ENCODE peak calls at places on chromosome 19, in nine cellular contexts. K, E, Q, V, G, M, Z, F and S are unnamed samples.

GRCh38 chr19:20182232-20182785 is 15.3 kb downstream of the ZNF486 start:
- DNase-seq in K (no peak), E (no peak), Q (no peak), V (no peak), G (no peak), M (no peak), Z (no peak), F (no peak), S (no peak)

GRCh38 chr19:18289471-18290066 is 8.1 kb upstream of the JUND start:
- DNase-seq in K (no peak), E (no peak), Q (no peak), V (no peak), G (no peak), M (no peak), Z (no peak), F (no peak), S (no peak)

GRCh38 chr19:6047741-6048231 is 62.5 kb downstream of the RFX2 start:
- DNase-seq in K (peak; percentile 77), E (peak; percentile 48), Q (peak; percentile 47), V (peak; percentile 80), G (no peak), M (peak; percentile 56), Z (peak; percentile 47), F (peak; percentile 55), S (peak; percentile 49)

GRCh38 chr19:17706750-17707181 is 12.5 kb upstream of the MAP1S start:
- DNase-seq in K (peak; percentile 93), E (no peak), Q (no peak), V (peak; percentile 86), G (no peak), M (peak; percentile 19), Z (no peak), F (peak; percentile 57), S (peak; percentile 57)

GRCh38 chr19:15243236-15243957 is 11.1 kb upstream of the EPHX3 start:
- DNase-seq in K (no peak), E (no peak), Q (no peak), V (no peak), G (no peak), M (no peak), Z (no peak), F (no peak), S (no peak)

GRCh38 chr19:1068111-1069001 is 1.4 kb downstream of the ARHGAP45 start:
- DNase-seq in K (no peak), E (peak; percentile 79), Q (no peak), V (no peak), G (peak; percentile 55), M (no peak), Z (no peak), F (no peak), S (no peak)

GRCh38 chr19:48419158-48419920 is 25.9 kb downstream of the GRIN2D start:
- DNase-seq in K (peak; percentile 88), E (peak; percentile 55), Q (no peak), V (peak; percentile 85), G (peak; percentile 63), M (peak; percentile 42), Z (no peak), F (no peak), S (peak; percentile 77)

GRCh38 chr19:10294368-10294697 is 4.6 kb downstream of the ICAM5 start:
- DNase-seq in K (peak; percentile 68), E (no peak), Q (no peak), V (peak; percentile 72), G (no peak), M (no peak), Z (no peak), F (no peak), S (peak; percentile 65)

GRCh38 chr19:3852614-3853254 is 16.1 kb downstream of the ZFR2 start:
- DNase-seq in K (peak; percentile 31), E (peak; percentile 83), Q (no peak), V (no peak), G (peak; percentile 37), M (peak; percentile 83), Z (peak; percentile 87), F (peak; percentile 59), S (no peak)

GRCh38 chr19:3982701-3983541 is 2.3 kb downstream of the EEF2 start:
- DNase-seq in K (no peak), E (no peak), Q (no peak), V (no peak), G (no peak), M (peak; percentile 55), Z (no peak), F (peak; percentile 48), S (no peak)

GRCh38 chr19:51901860-51902259 is 3.0 kb downstream of the ZNF649 start:
- DNase-seq in K (no peak), E (no peak), Q (no peak), V (no peak), G (no peak), M (no peak), Z (no peak), F (no peak), S (no peak)

GRCh38 chr19:8352134-8352827 is 9.2 kb upstream of the KANK3 start:
- DNase-seq in K (no peak), E (no peak), Q (no peak), V (peak; percentile 50), G (no peak), M (no peak), Z (no peak), F (no peak), S (no peak)

GRCh38 chr19:53102186-53102585 is 1.0 kb downstream of the ZNF160 start:
- DNase-seq in K (no peak), E (no peak), Q (no peak), V (peak; percentile 47), G (no peak), M (no peak), Z (no peak), F (no peak), S (peak; percentile 25)

GRCh38 chr19:47369923-47370625 is 21.0 kb downstream of the DHX34 start:
- DNase-seq in K (no peak), E (peak; percentile 80), Q (no peak), V (no peak), G (no peak), M (peak; percentile 73), Z (no peak), F (peak; percentile 76), S (no peak)

GRCh38 chr19:29834991-29835390 is 23.2 kb downstream of the CCNE1 start:
- DNase-seq in K (no peak), E (no peak), Q (peak; percentile 8), V (no peak), G (no peak), M (no peak), Z (no peak), F (no peak), S (no peak)

GRCh38 chr19:43429395-43429794 is 14.7 kb downstream of the TEX101 start:
- DNase-seq in K (no peak), E (no peak), Q (no peak), V (no peak), G (no peak), M (no peak), Z (no peak), F (no peak), S (no peak)

GRCh38 chr19:10981496-10981895 is 20.7 kb downstream of the SMARCA4 start:
- DNase-seq in K (no peak), E (no peak), Q (no peak), V (no peak), G (no peak), M (peak; percentile 43), Z (no peak), F (no peak), S (no peak)

GRCh38 chr19:43589680-43590079 is 6.3 kb downstream of the IRGQ start:
- DNase-seq in K (no peak), E (no peak), Q (no peak), V (no peak), G (no peak), M (no peak), Z (no peak), F (no peak), S (no peak)

GRCh38 chr19:40596608-40597328 is 4.4 kb upstream of the LTBP4 start:
- DNase-seq in K (peak; percentile 78), E (no peak), Q (no peak), V (peak; percentile 84), G (no peak), M (peak; percentile 54), Z (peak; percentile 90), F (peak; percentile 59), S (peak; percentile 75)

GRCh38 chr19:3135961-3136683 is at the start of gene GNA15:
- DNase-seq in K (no peak), E (peak; percentile 72), Q (no peak), V (no peak), G (peak; percentile 52), M (no peak), Z (no peak), F (no peak), S (no peak)

GRCh38 chr19:33621811-33622504 is at the start of gene CHST8:
- DNase-seq in K (peak; percentile 78), E (no peak), Q (no peak), V (peak; percentile 92), G (no peak), M (no peak), Z (peak; percentile 21), F (no peak), S (peak; percentile 84)

GRCh38 chr19:5628919-5629481 is 6.1 kb downstream of the SAFB start:
- DNase-seq in K (no peak), E (peak; percentile 76), Q (no peak), V (no peak), G (no peak), M (no peak), Z (no peak), F (no peak), S (no peak)

GRCh38 chr19:22604571-22605274 is 29.4 kb upstream of the ZNF492 start:
- DNase-seq in K (no peak), E (no peak), Q (peak; percentile 53), V (no peak), G (no peak), M (no peak), Z (no peak), F (no peak), S (no peak)

GRCh38 chr19:29285187-29285687 is 72.3 kb upstream of the UQCRFS1 start:
- DNase-seq in K (no peak), E (peak; percentile 89), Q (no peak), V (no peak), G (no peak), M (no peak), Z (no peak), F (no peak), S (no peak)

GRCh38 chr19:38265213-38265861 is 964 bp downstream of the SPINT2 start:
- DNase-seq in K (no peak), E (peak; percentile 77), Q (no peak), V (no peak), G (no peak), M (no peak), Z (no peak), F (no peak), S (no peak)

GRCh38 chr19:19304186-19304975 is 15.9 kb downstream of the SUGP1 start:
- DNase-seq in K (no peak), E (no peak), Q (no peak), V (no peak), G (no peak), M (no peak), Z (no peak), F (no peak), S (no peak)

GRCh38 chr19:30853036-30853435 is 480.9 kb downstream of the ZNF536 start:
- DNase-seq in K (no peak), E (no peak), Q (no peak), V (no peak), G (no peak), M (no peak), Z (no peak), F (no peak), S (no peak)

GRCh38 chr19:3324405-3324856 is 42.0 kb upstream of the NFIC start:
- DNase-seq in K (peak; percentile 85), E (peak; percentile 41), Q (no peak), V (peak; percentile 36), G (peak; percentile 63), M (no peak), Z (no peak), F (no peak), S (peak; percentile 69)

GRCh38 chr19:1074512-1075283 is 7.7 kb downstream of the ARHGAP45 start:
- DNase-seq in K (no peak), E (peak; percentile 83), Q (peak; percentile 94), V (no peak), G (peak; percentile 94), M (no peak), Z (no peak), F (no peak), S (no peak)